ENCODE peak calls at places on chromosomes 11 and 22, in six cellular contexts. I is ovary, L is K562, J is uterus, P is GM12878, Z is A549. M is an unnamed sample.

GRCh38 chr11:2519879-2520735 is 75.3 kb downstream of the KCNQ1 start:
- DNase-seq in L (no peak), J (peak), Z (no peak), P (no peak), I (peak), M (no peak)

GRCh38 chr11:12787847-12788246 is 113.6 kb downstream of the TEAD1 start:
- DNase-seq in P (no peak), L (no peak), J (no peak), Z (no peak), I (no peak), M (no peak)

GRCh38 chr11:844693-845644 is 2.3 kb downstream of the TSPAN4 start:
- DNase-seq in J (peak), Z (peak), P (no peak), L (peak), I (peak), M (peak)

GRCh38 chr11:28476053-28476452 is 367.9 kb downstream of the METTL15 start:
- DNase-seq in J (no peak), L (no peak), P (no peak), I (no peak), Z (no peak), M (no peak)

GRCh38 chr22:43343262-43343988 is at the start of gene SCUBE1:
- DNase-seq in P (no peak), J (peak), I (peak), L (peak), Z (peak), M (peak)

GRCh38 chr22:43567691-43568308 is 156.0 kb downstream of the MPPED1 start:
- DNase-seq in J (no peak), Z (no peak), L (no peak), I (no peak), P (no peak), M (no peak)

GRCh38 chr22:48538291-48538820 is 1289.3 kb downstream of the BRD1 start:
- DNase-seq in I (no peak), P (no peak), L (no peak), Z (no peak), J (no peak), M (no peak)

GRCh38 chr11:70398834-70399680 is 728 bp downstream of the CTTN start:
- DNase-seq in P (no peak), I (peak), Z (no peak), J (peak), L (peak), M (peak)

GRCh38 chr11:12441081-12441801 is 63.9 kb downstream of the PARVA start:
- DNase-seq in L (no peak), J (no peak), P (no peak), I (no peak), Z (no peak), M (no peak)

GRCh38 chr22:34966980-34967379 is 99.0 kb upstream of the ISX start:
- DNase-seq in L (no peak), Z (peak), J (no peak), P (no peak), I (no peak), M (no peak)

GRCh38 chr22:29773233-29773632 is 6.1 kb downstream of the UQCR10 start:
- DNase-seq in J (no peak), I (no peak), Z (peak), L (no peak), P (no peak), M (no peak)

GRCh38 chr11:61699737-61700160 is 19.6 kb downstream of the DAGLA start:
- DNase-seq in I (no peak), J (no peak), L (no peak), P (no peak), Z (no peak), M (no peak)

GRCh38 chr22:49203863-49204598 is 623.6 kb downstream of the BRD1 start:
- DNase-seq in L (no peak), J (no peak), Z (no peak), I (no peak), P (no peak), M (no peak)

GRCh38 chr11:6357222-6357621 is 33.1 kb upstream of the SMPD1 start:
- DNase-seq in Z (peak), P (no peak), I (peak), J (peak), L (peak), M (no peak)

GRCh38 chr11:14519692-14520085 is 497 bp downstream of the PSMA1 start:
- DNase-seq in Z (no peak), I (no peak), J (no peak), L (no peak), P (peak), M (no peak)

GRCh38 chr22:26662160-26662559 is 4.8 kb downstream of the MIAT start:
- DNase-seq in Z (no peak), J (no peak), I (no peak), P (no peak), L (no peak), M (no peak)

GRCh38 chr22:42304021-42304790 is 33.8 kb upstream of the TCF20 start:
- DNase-seq in Z (no peak), J (no peak), I (no peak), L (no peak), P (no peak), M (no peak)

GRCh38 chr11:21105196-21105917 is 436.0 kb downstream of the NELL1 start:
- DNase-seq in Z (no peak), L (no peak), P (no peak), J (no peak), I (no peak), M (no peak)

GRCh38 chr11:65506770-65507485 is 8.1 kb downstream of the MALAT1 start:
- DNase-seq in Z (no peak), P (no peak), L (peak), I (peak), J (no peak), M (peak)

GRCh38 chr11:6667733-6668374 is 12.2 kb upstream of the DCHS1 start:
- DNase-seq in P (peak), I (no peak), J (no peak), L (peak), Z (peak), M (peak)

GRCh38 chr11:57001674-57002401 is 13.1 kb downstream of the OR5AK2 start:
- DNase-seq in J (no peak), Z (peak), L (peak), P (no peak), I (no peak), M (peak)

GRCh38 chr11:32935462-32936029 is 42.9 kb downstream of the QSER1 start:
- DNase-seq in P (no peak), I (no peak), Z (no peak), J (no peak), L (no peak), M (peak)

GRCh38 chr11:102453286-102453797 is 777 bp upstream of the TMEM123 start:
- DNase-seq in I (no peak), J (peak), L (no peak), Z (no peak), P (no peak), M (peak)

GRCh38 chr11:69339041-69339733 is 45.2 kb downstream of the MYEOV start:
- DNase-seq in J (no peak), I (no peak), L (no peak), Z (no peak), P (no peak), M (no peak)

GRCh38 chr11:17770048-17770652 is 35.6 kb downstream of the KCNC1 start:
- DNase-seq in P (no peak), I (no peak), Z (peak), J (no peak), L (peak), M (peak)

GRCh38 chr11:103157542-103157941 is 48.3 kb downstream of the DYNC2H1 start:
- DNase-seq in J (no peak), L (no peak), Z (no peak), P (no peak), I (no peak), M (no peak)

GRCh38 chr11:105401269-105401809 is 208.5 kb upstream of the GRIA4 start:
- DNase-seq in L (no peak), I (no peak), J (no peak), P (no peak), Z (no peak), M (no peak)

GRCh38 chr11:78415338-78415737 is 2.3 kb downstream of the GAB2 start:
- DNase-seq in P (no peak), I (no peak), L (peak), J (no peak), Z (no peak), M (no peak)

GRCh38 chr22:42918500-42918899 is 61.4 kb upstream of the ARFGAP3 start:
- DNase-seq in J (no peak), L (no peak), P (no peak), I (no peak), Z (no peak), M (no peak)

GRCh38 chr11:86218125-86219081 is 26.1 kb upstream of the EED start:
- DNase-seq in I (peak), L (peak), Z (peak), P (peak), J (peak), M (peak)

GRCh38 chr11:6474423-6474792 is 667 bp upstream of the TRIM3 start:
- DNase-seq in Z (no peak), L (no peak), I (no peak), J (no peak), P (no peak), M (no peak)

GRCh38 chr11:75369846-75370245 is 18.4 kb upstream of the ARRB1 start:
- DNase-seq in L (no peak), I (no peak), P (no peak), J (no peak), Z (no peak), M (no peak)
- TF ChIP-seq POLR2A in L (no peak), I (no peak), P (no peak), J (no peak), Z (no peak), M (no peak)

GRCh38 chr11:72102946-72103753 is at the start of gene LAMTOR1:
- DNase-seq in Z (peak), P (peak), J (peak), I (peak), L (peak), M (peak)
- TF ChIP-seq POLR2A in Z (peak), P (peak), J (peak), I (peak), L (peak), M (peak)

DNA sequence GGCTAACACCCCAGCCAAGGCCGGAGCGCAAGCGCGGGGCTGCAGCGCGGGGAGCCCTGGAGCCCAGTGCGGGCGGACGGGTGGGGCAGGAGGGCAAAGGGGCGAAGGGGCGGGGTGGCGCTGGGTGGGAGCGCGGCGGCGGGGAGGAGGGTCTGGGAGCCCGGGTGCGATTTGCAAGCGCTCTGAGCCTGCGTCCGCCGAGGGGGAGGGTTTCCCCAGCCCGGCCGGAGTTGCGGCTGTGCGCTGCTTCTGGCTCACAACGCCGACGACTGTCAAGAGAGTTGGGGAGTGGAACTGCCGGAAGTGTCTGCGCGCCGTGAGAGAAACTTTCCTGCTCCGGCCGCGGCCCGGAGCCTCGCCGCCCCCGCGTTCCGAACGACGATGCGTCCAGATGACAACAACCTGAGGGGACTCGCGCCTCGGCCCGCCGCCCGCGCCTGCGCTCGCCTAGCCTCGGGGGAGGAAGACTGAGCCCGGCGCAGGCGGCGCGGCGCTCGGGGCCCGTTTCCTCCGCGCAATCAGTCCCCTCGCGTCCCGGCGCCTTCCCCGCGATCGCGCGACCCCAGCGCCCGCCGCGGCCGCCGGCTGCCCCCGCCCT is at the start of gene ARHGAP42:
- DNase-seq in P (no peak), Z (peak), J (peak), I (peak), L (peak), M (peak)
- TF ChIP-seq POLR2A in P (peak), Z (peak), J (no peak), I (no peak), L (peak), M (no peak)

GRCh38 chr11:63841554-63841953 is 2.6 kb downstream of the MARK2 start:
- DNase-seq in J (no peak), Z (no peak), I (no peak), L (no peak), P (no peak), M (no peak)
- TF ChIP-seq POLR2A in J (no peak), Z (no peak), I (no peak), L (no peak), P (no peak), M (no peak)

GRCh38 chr11:121458551-121458950 is 5.8 kb upstream of the SORL1-AS1 start:
- DNase-seq in J (no peak), Z (no peak), P (no peak), I (no peak), L (no peak), M (no peak)

GRCh38 chr11:121459413-121460041 is 6.8 kb upstream of the SORL1-AS1 start:
- DNase-seq in L (no peak), J (no peak), Z (no peak), P (no peak), I (no peak), M (no peak)

GRCh38 chr11:121463689-121464335 is 11.0 kb upstream of the SORL1-AS1 start:
- DNase-seq in L (no peak), Z (no peak), I (no peak), P (no peak), J (no peak), M (no peak)

GRCh38 chr11:121461843-121462242 is 9.1 kb upstream of the SORL1-AS1 start:
- DNase-seq in I (no peak), P (no peak), J (no peak), Z (no peak), L (no peak), M (no peak)

DNA sequence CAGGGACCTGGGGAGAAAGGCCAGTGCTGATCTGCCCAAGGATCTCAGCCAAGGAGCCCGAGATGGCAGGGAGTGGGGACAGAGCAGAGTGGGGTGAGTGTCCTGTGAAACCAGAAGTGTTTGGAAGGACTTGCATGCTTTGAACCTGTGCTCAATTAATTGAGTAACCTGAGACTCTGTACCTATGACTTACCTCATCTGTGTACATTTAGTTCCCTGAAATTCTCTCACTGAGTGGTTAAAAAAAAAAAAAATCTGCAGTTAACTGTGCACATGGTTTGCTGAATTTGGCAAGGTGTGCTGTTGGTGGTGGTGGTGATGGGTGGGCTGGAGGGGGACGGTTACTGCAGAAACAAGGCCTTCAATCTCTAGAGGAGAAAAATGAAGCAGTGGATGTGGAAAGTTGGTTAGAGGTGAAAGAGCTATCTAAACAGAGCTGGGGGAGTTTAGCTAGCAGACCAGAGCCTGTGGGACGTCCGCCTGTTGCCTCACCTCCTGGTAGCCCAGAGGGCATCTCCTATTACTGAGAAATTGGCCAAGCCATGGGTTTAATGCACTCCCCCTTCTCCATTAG is 8.3 kb upstream of the SORL1-AS1 start:
- DNase-seq in L (no peak), P (no peak), J (no peak), Z (no peak), I (no peak), M (no peak)
- TF ChIP-seq POLR2A in L (no peak), P (no peak), J (no peak), Z (no peak), I (no peak), M (no peak)

GRCh38 chr11:73779084-73779902 is 8.4 kb upstream of the MRPL48 start:
- DNase-seq in J (peak), Z (peak), P (peak), L (peak), I (peak), M (peak)
- TF ChIP-seq POLR2A in J (peak), Z (peak), P (peak), L (peak), I (no peak), M (peak)

GRCh38 chr11:94544832-94545640 is 1.3 kb downstream of the FUT4 start:
- DNase-seq in I (peak), J (no peak), Z (no peak), L (no peak), P (no peak), M (no peak)

GRCh38 chr11:94544582-94544831 is 786 bp downstream of the FUT4 start:
- DNase-seq in Z (no peak), P (no peak), L (no peak), I (no peak), J (no peak), M (no peak)

GRCh38 chr11:94545641-94546470 is 2.1 kb downstream of the FUT4 start:
- DNase-seq in I (no peak), P (no peak), L (no peak), J (no peak), Z (no peak), M (no peak)

GRCh38 chr11:94546886-94547285 is 3.2 kb downstream of the FUT4 start:
- DNase-seq in P (no peak), I (no peak), J (no peak), Z (no peak), L (no peak), M (no peak)

DNA sequence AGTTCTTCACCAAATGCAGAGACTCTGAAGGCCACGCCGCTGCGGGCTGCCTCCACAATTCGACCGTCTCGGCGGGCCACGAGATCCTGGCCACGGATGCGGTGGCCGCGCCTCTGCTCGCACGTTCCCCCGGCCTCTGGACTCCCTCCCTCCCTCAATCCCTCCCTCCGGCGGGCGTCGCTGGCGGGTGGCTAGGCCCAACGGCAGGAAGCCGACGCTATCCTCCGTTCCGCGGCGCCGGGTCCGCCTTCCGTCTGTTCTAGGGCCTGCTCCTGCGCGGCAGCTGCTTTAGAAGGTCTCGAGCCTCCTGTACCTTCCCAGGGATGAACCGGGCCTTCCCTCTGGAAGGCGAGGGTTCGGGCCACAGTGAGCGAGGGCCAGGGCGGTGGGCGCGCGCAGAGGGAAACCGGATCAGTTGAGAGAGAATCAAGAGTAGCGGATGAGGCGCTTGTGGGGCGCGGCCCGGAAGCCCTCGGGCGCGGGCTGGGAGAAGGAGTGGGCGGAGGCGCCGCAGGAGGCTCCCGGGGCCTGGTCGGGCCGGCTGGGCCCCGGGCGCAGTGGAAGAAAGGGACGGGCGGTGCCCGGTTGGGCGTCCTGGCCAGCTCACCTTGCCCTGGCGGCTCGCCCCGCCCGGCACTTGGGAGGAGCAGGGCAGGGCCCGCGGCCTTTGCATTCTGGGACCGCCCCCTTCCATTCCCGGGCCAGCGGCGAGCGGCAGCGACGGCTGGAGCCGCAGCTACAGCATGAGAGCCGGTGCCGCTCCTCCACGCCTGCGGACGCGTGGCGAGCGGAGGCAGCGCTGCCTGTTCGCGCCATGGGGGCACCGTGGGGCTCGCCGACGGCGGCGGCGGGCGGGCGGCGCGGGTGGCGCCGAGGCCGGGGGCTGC is at the start of gene FUT4:
- DNase-seq in P (no peak), J (peak), Z (peak), I (peak), L (peak), M (peak)
- TF ChIP-seq POLR2A in P (peak), J (peak), Z (peak), I (peak), L (peak), M (peak)

GRCh38 chr22:46077669-46078099 is 72.6 kb upstream of the PPARA start:
- DNase-seq in J (peak), P (no peak), L (no peak), Z (no peak), I (no peak), M (no peak)
- TF ChIP-seq POLR2A in J (no peak), P (no peak), L (no peak), Z (no peak), I (no peak), M (no peak)

GRCh38 chr22:38864361-38865191 is 7.4 kb downstream of the CBX6 start:
- DNase-seq in P (no peak), J (peak), Z (no peak), I (peak), L (no peak), M (no peak)
- TF ChIP-seq POLR2A in P (no peak), J (no peak), Z (no peak), I (no peak), L (no peak), M (no peak)

M was measured in erythroblast.